ENCODE peak calls at places on chromosomes 1 and 21, in five cellular contexts. Z is stimulated activated naive B cell treated with anti-CD40 and anti-IgM and Interleukin-4, amounts not matched to agents 10 μg/mL and 1 μg/mL and 100 μg/mL, for 72 hours; R is central memory CD4-positive, alpha-beta T cell; V is RCC 7860; W is ACHN. X is an unnamed sample.

GRCh38 chr1:94697839-94698238 is 122.3 kb upstream of the SLC44A3 start:
- DNase-seq in Z (no peak), R (no peak), V (peak; percentile 16), W (no peak), X (no peak)

GRCh38 chr1:109242387-109242786 is 7.0 kb upstream of the CELSR2 start:
- DNase-seq in Z (no peak), R (no peak), V (no peak), W (no peak), X (no peak)

GRCh38 chr21:31310750-31311149 is 33.3 kb downstream of the TIAM1 start:
- DNase-seq in Z (no peak), R (no peak), V (no peak), W (no peak), X (no peak)

GRCh38 chr1:185774384-185774783 is 40.2 kb downstream of the HMCN1 start:
- DNase-seq in Z (no peak), R (no peak), V (no peak), W (no peak), X (no peak)

GRCh38 chr1:228986093-228986904 is 251.0 kb downstream of the RHOU start:
- DNase-seq in Z (no peak), R (no peak), V (no peak), W (no peak), X (no peak)

GRCh38 chr1:101240041-101240430 is 3.2 kb downstream of the S1PR1 start:
- DNase-seq in Z (no peak), R (no peak), V (no peak), W (no peak), X (no peak)

GRCh38 chr21:15034126-15034848 is 30.5 kb downstream of the NRIP1 start:
- DNase-seq in Z (no peak), R (no peak), V (no peak), W (no peak), X (no peak)

GRCh38 chr1:5996641-5997270 is 4.5 kb upstream of the NPHP4 start:
- DNase-seq in Z (no peak), R (no peak), V (no peak), W (no peak), X (no peak)

GRCh38 chr1:85328713-85329376 is 52.4 kb upstream of the BCL10 start:
- DNase-seq in Z (no peak), R (no peak), V (peak; percentile 100), W (peak; percentile 96), X (peak; percentile 86)

GRCh38 chr1:239868117-239868516 is 223.6 kb upstream of the FMN2 start:
- DNase-seq in Z (no peak), R (no peak), V (no peak), W (no peak), X (no peak)

GRCh38 chr1:40539338-40539737 is 7.9 kb downstream of the ZNF684 start:
- DNase-seq in Z (no peak), R (no peak), V (no peak), W (no peak), X (no peak)

GRCh38 chr1:60949154-60949825 is 133.1 kb upstream of the NFIA start:
- DNase-seq in Z (no peak), R (no peak), V (no peak), W (no peak), X (no peak)

GRCh38 chr1:244065960-244066388 is 14.9 kb downstream of the ZBTB18 start:
- DNase-seq in Z (no peak), R (no peak), V (peak; percentile 50), W (peak; percentile 52), X (no peak)

GRCh38 chr1:156727914-156728598 is at the start of gene METTL25B:
- DNase-seq in Z (peak; percentile 76), R (no peak), V (peak; percentile 49), W (peak; percentile 87), X (peak; percentile 58)

GRCh38 chr1:197619008-197619640 is 156.2 kb downstream of the DENND1B start:
- DNase-seq in Z (no peak), R (peak; percentile 2), V (no peak), W (peak; percentile 41), X (no peak)

X was measured in Caki2.